ENCODE peak calls at places on chromosome 11, in five cellular contexts. K is astrocyte of the spinal cord, X is Caco-2, F is HL-60, P is astrocyte of the cerebellum. H is an unnamed sample.

GRCh38 chr11:76203937-76204336 is 2.4 kb downstream of the WNT11 start:
- DNase-seq in K (no peak), X (no peak), F (no peak), P (no peak), H (no peak)

GRCh38 chr11:2795491-2795991 is 90.0 kb downstream of the CDKN1C start:
- DNase-seq in K (no peak), X (peak; percentile 23), F (no peak), P (no peak), H (no peak)

GRCh38 chr11:116605543-116605942 is 167.2 kb downstream of the BUD13 start:
- DNase-seq in K (peak; percentile 10), X (peak; percentile 88), F (peak; percentile 37), P (no peak), H (no peak)

GRCh38 chr11:17810736-17811135 is 76.2 kb downstream of the KCNC1 start:
- DNase-seq in K (peak; percentile 37), X (no peak), F (no peak), P (peak; percentile 34), H (no peak)

GRCh38 chr11:112525270-112525669 is 264.6 kb upstream of the PLET1 start:
- DNase-seq in K (peak; percentile 42), X (no peak), F (peak; percentile 51), P (peak; percentile 48), H (no peak)

GRCh38 chr11:2266586-2267305 is 3.6 kb downstream of the ASCL2 start:
- DNase-seq in K (no peak), X (no peak), F (no peak), P (no peak), H (no peak)

GRCh38 chr11:122628691-122629555 is 26.6 kb upstream of the UBASH3B start:
- DNase-seq in K (peak; percentile 75), X (peak; percentile 82), F (peak; percentile 81), P (peak; percentile 37), H (no peak)

GRCh38 chr11:128201006-128201405 is 386.4 kb downstream of the ETS1 start:
- DNase-seq in K (no peak), X (no peak), F (no peak), P (no peak), H (no peak)

GRCh38 chr11:110897035-110897434 is 184.8 kb upstream of the ARHGAP20 start:
- DNase-seq in K (peak; percentile 66), X (no peak), F (no peak), P (peak; percentile 72), H (no peak)

GRCh38 chr11:13761250-13761649 is 92.8 kb downstream of the FAR1 start:
- DNase-seq in K (no peak), X (no peak), F (no peak), P (no peak), H (no peak)

GRCh38 chr11:110425751-110426545 is 3.8 kb upstream of the FDX1 start:
- DNase-seq in K (peak; percentile 87), X (no peak), F (no peak), P (peak; percentile 65), H (no peak)

GRCh38 chr11:70782401-70782913 is 384.1 kb downstream of the CTTN start:
- DNase-seq in K (no peak), X (no peak), F (no peak), P (no peak), H (no peak)

GRCh38 chr11:2090172-2091111 is 48.7 kb downstream of the IGF2 start:
- DNase-seq in K (no peak), X (no peak), F (no peak), P (no peak), H (no peak)

GRCh38 chr11:70522613-70523311 is 124.4 kb downstream of the CTTN start:
- DNase-seq in K (no peak), X (peak; percentile 32), F (no peak), P (no peak), H (no peak)

GRCh38 chr11:18243783-18244362 is 4.6 kb downstream of the SAA2 start:
- DNase-seq in K (peak; percentile 73), X (peak; percentile 67), F (peak; percentile 77), P (peak; percentile 40), H (no peak)

GRCh38 chr11:13446444-13446843 is 16.6 kb downstream of the BTBD10 start:
- DNase-seq in K (no peak), X (no peak), F (no peak), P (no peak), H (no peak)

GRCh38 chr11:83008581-83008923 is 63.1 kb downstream of the RAB30 start:
- DNase-seq in K (peak; percentile 22), X (no peak), F (no peak), P (no peak), H (no peak)

GRCh38 chr11:61007383-61007970 is 36.0 kb downstream of the CD6 start:
- DNase-seq in K (no peak), X (no peak), F (no peak), P (no peak), H (no peak)

GRCh38 chr11:111963786-111964385 is 26.7 kb downstream of the DIXDC1 start:
- DNase-seq in K (peak; percentile 30), X (no peak), F (no peak), P (no peak), H (no peak)

GRCh38 chr11:4493480-4493818 is 11.0 kb downstream of the OR52K1 start:
- DNase-seq in K (no peak), X (no peak), F (no peak), P (no peak), H (no peak)

GRCh38 chr11:134229131-134229790 is 4.8 kb downstream of the VPS26B start:
- DNase-seq in K (peak; percentile 16), X (no peak), F (no peak), P (no peak), H (no peak)

GRCh38 chr11:108472681-108473080 is 5.4 kb upstream of the C11orf65 start:
- DNase-seq in K (no peak), X (no peak), F (no peak), P (no peak), H (no peak)

GRCh38 chr11:64654958-64655541 is 64.0 kb downstream of the SLC22A12 start:
- DNase-seq in K (no peak), X (no peak), F (peak; percentile 85), P (no peak), H (no peak)

GRCh38 chr11:123434262-123434661 is 4.2 kb downstream of the GRAMD1B start:
- DNase-seq in K (peak; percentile 17), X (peak; percentile 51), F (no peak), P (no peak), H (no peak)

GRCh38 chr11:35997908-35998307 is 54.0 kb downstream of the LDLRAD3 start:
- DNase-seq in K (no peak), X (no peak), F (no peak), P (no peak), H (no peak)

GRCh38 chr11:14974723-14975587 is 2.8 kb upstream of the CALCA start:
- DNase-seq in K (peak; percentile 36), X (peak; percentile 58), F (peak; percentile 53), P (no peak), H (no peak)

GRCh38 chr11:32610926-32611325 is 27.3 kb downstream of the EIF3M start:
- DNase-seq in K (no peak), X (no peak), F (no peak), P (no peak), H (no peak)

GRCh38 chr11:8331767-8332166 is 68.1 kb upstream of the LMO1 start:
- DNase-seq in K (peak; percentile 38), X (no peak), F (no peak), P (no peak), H (no peak)

GRCh38 chr11:20658135-20658534 is 11.3 kb upstream of the NELL1 start:
- DNase-seq in K (no peak), X (no peak), F (no peak), P (no peak), H (no peak)

GRCh38 chr11:73578786-73579185 is 19.1 kb downstream of the FAM168A start:
- DNase-seq in K (no peak), X (no peak), F (peak; percentile 13), P (no peak), H (no peak)

GRCh38 chr11:107040447-107041444 is 22.5 kb upstream of the GUCY1A2 start:
- DNase-seq in K (peak; percentile 92), X (no peak), F (peak; percentile 82), P (peak; percentile 89), H (no peak)

GRCh38 chr11:1153951-1154487 is 3.7 kb upstream of the MUC5AC start:
- DNase-seq in K (peak; percentile 92), X (peak; percentile 74), F (no peak), P (peak; percentile 72), H (no peak)

GRCh38 chr11:10495464-10495786 is 40.4 kb downstream of the AMPD3 start:
- DNase-seq in K (no peak), X (peak; percentile 22), F (no peak), P (no peak), H (no peak)

GRCh38 chr11:10494636-10495463 is 39.8 kb downstream of the AMPD3 start:
- DNase-seq in K (no peak), X (no peak), F (no peak), P (no peak), H (no peak)

GRCh38 chr11:10497371-10498021 is 42.4 kb downstream of the AMPD3 start:
- DNase-seq in K (no peak), X (no peak), F (no peak), P (no peak), H (no peak)

GRCh38 chr11:10498022-10498400 is 42.9 kb downstream of the AMPD3 start:
- DNase-seq in K (no peak), X (no peak), F (no peak), P (no peak), H (no peak)

GRCh38 chr11:10496296-10496936 is 41.4 kb downstream of the AMPD3 start:
- DNase-seq in K (no peak), X (no peak), F (no peak), P (no peak), H (no peak)
- H3K4me3 ChIP-seq in K (no peak overlapping the region), X (no peak overlapping the region), F (no peak overlapping the region), P (no peak overlapping the region), H (no peak overlapping the region)

GRCh38 chr11:93614111-93614784 is 47.2 kb upstream of the CEP295 start:
- DNase-seq in K (no peak), X (no peak), F (no peak), P (no peak), H (no peak)
- TF ChIP-seq CTCF in K (peak; percentile 36), X (peak; percentile 30), F (peak; percentile 4), P (peak; percentile 20), H (peak; percentile 45)

GRCh38 chr11:57764527-57764926 is 2.9 kb downstream of the CTNND1 start:
- DNase-seq in K (peak; percentile 28), X (no peak), F (no peak), P (no peak), H (no peak)
- H3K4me3 ChIP-seq in K (peak overlapping the region; percentile 96), X (peak overlapping the region; percentile 84), F (no peak overlapping the region), P (peak overlapping the region; percentile 76), H (no peak overlapping the region)

GRCh38 chr11:93361435-93361834 is 30.9 kb downstream of the DEUP1 start:
- DNase-seq in K (no peak), X (no peak), F (no peak), P (no peak), H (no peak)
- TF ChIP-seq CTCF in K (no peak), X (no peak), F (no peak), P (no peak), H (no peak)

GRCh38 chr11:118918686-118919280 is 6.9 kb downstream of the BCL9L start:
- DNase-seq in K (peak; percentile 68), X (peak; percentile 86), F (no peak), P (no peak), H (no peak)
- H3K4me3 ChIP-seq in K (peak overlapping the region; percentile 14), X (peak overlapping the region; percentile 28), F (no peak overlapping the region), P (peak overlapping the region; percentile 100), H (no peak overlapping the region)